ENCODE peak calls at places on chromosome 19, in nine cellular contexts. I is neural progenitor cell, P is fibroblast of lung, Q is astrocyte, E is IMR-90, W is HCT116, S is MM.1S, C is mesendoderm, N is kidney. R is an unnamed sample. For H3K4me1, the result is how much of the 10 kb centered on the place peaks cover.

GRCh38 chr19:54188224-54188871 is 1.0 kb downstream of the MBOAT7 start:
- DNase-seq in I (peak), P (no peak), Q (peak), E (peak), W (no peak), S (no peak), C (peak), N (peak), R (peak)

GRCh38 chr19:21202865-21203494 is 61.1 kb downstream of the ZNF431 start:
- DNase-seq in I (peak), P (peak), Q (peak), E (peak), W (peak), S (peak), C (peak), N (no peak), R (peak)

GRCh38 chr19:4521170-4521887 is 3.0 kb upstream of the PLIN4 start:
- DNase-seq in I (no peak), P (no peak), Q (no peak), E (no peak), W (no peak), S (no peak), C (no peak), N (no peak), R (no peak)

GRCh38 chr19:33496496-33496895 is 25.1 kb downstream of the PEPD start:
- DNase-seq in I (no peak), P (no peak), Q (no peak), E (no peak), W (no peak), S (no peak), C (no peak), N (peak), R (no peak)

GRCh38 chr19:29639086-29639485 is 26.2 kb upstream of the PLEKHF1 start:
- DNase-seq in I (no peak), P (no peak), Q (no peak), E (no peak), W (no peak), S (no peak), C (no peak), N (no peak), R (no peak)

GRCh38 chr19:35882074-35882832 is 13.9 kb downstream of the APLP1 start:
- DNase-seq in I (peak), P (peak), Q (peak), E (peak), W (peak), S (peak), C (peak), N (no peak), R (peak)

GRCh38 chr19:8079988-8080387 is 27.4 kb downstream of the CCL25 start:
- DNase-seq in I (no peak), P (no peak), Q (no peak), E (no peak), W (no peak), S (no peak), C (no peak), N (peak), R (no peak)

GRCh38 chr19:46009530-46010510 is 13.0 kb downstream of the PGLYRP1 start:
- DNase-seq in I (peak), P (peak), Q (peak), E (peak), W (peak), S (peak), C (peak), N (peak), R (peak)

GRCh38 chr19:42253245-42254082 is 1.5 kb downstream of the ERF start:
- DNase-seq in I (peak), P (peak), Q (no peak), E (peak), W (no peak), S (peak), C (peak), N (peak), R (peak)

GRCh38 chr19:53896682-53897081 is 12.4 kb upstream of the CACNG7 start:
- DNase-seq in I (peak), P (no peak), Q (no peak), E (no peak), W (no peak), S (no peak), C (no peak), N (peak), R (no peak)

GRCh38 chr19:46990998-46991676 is 28.5 kb upstream of the NPAS1 start:
- DNase-seq in I (peak), P (peak), Q (peak), E (peak), W (peak), S (peak), C (peak), N (peak), R (peak)

GRCh38 chr19:42032428-42032827 is 37.6 kb downstream of the GRIK5 start:
- DNase-seq in I (no peak), P (peak), Q (no peak), E (no peak), W (no peak), S (no peak), C (peak), N (no peak), R (no peak)

GRCh38 chr19:5623397-5624153 is 692 bp downstream of the SAFB start:
- DNase-seq in I (peak), P (no peak), Q (no peak), E (no peak), W (no peak), S (peak), C (no peak), N (no peak), R (no peak)

GRCh38 chr19:8665468-8666213 is 33.0 kb downstream of the ACTL9 start:
- DNase-seq in I (no peak), P (no peak), Q (no peak), E (no peak), W (no peak), S (peak), C (no peak), N (no peak), R (no peak)

GRCh38 chr19:5340637-5341447 is at the start of gene PTPRS:
- DNase-seq in I (peak), P (peak), Q (peak), E (peak), W (peak), S (no peak), C (peak), N (peak), R (peak)

GRCh38 chr19:10936661-10937084 is 8.1 kb downstream of the TIMM29 start:
- DNase-seq in I (peak), P (peak), Q (peak), E (peak), W (peak), S (peak), C (peak), N (no peak), R (peak)

GRCh38 chr19:46448601-46449000 is 19.9 kb upstream of the PNMA8C start:
- DNase-seq in I (no peak), P (no peak), Q (no peak), E (no peak), W (no peak), S (no peak), C (no peak), N (no peak), R (no peak)

GRCh38 chr19:14369399-14370168 is 11.7 kb upstream of the ADGRE5 start:
- DNase-seq in I (no peak), P (peak), Q (peak), E (peak), W (no peak), S (no peak), C (no peak), N (peak), R (peak)

GRCh38 chr19:44113784-44114390 is 688 bp downstream of the ZNF225 start:
- DNase-seq in I (peak), P (no peak), Q (no peak), E (peak), W (no peak), S (no peak), C (peak), N (peak), R (no peak)

GRCh38 chr19:33903489-33903850 is 106.8 kb downstream of the KCTD15 start:
- DNase-seq in I (no peak), P (no peak), Q (no peak), E (no peak), W (no peak), S (no peak), C (no peak), N (no peak), R (no peak)

GRCh38 chr19:38265213-38265861 is 964 bp downstream of the SPINT2 start:
- DNase-seq in I (no peak), P (no peak), Q (no peak), E (no peak), W (no peak), S (no peak), C (peak), N (peak), R (no peak)

GRCh38 chr19:38263696-38264485 is 482 bp upstream of the SPINT2 start:
- DNase-seq in I (no peak), P (no peak), Q (peak), E (peak), W (peak), S (peak), C (peak), N (peak), R (peak)

GRCh38 chr19:38262585-38263268 is 1.6 kb upstream of the SPINT2 start:
- DNase-seq in I (no peak), P (no peak), Q (no peak), E (no peak), W (no peak), S (no peak), C (peak), N (no peak), R (no peak)

GRCh38 chr19:38266070-38266469 is 1.7 kb downstream of the SPINT2 start:
- DNase-seq in I (no peak), P (no peak), Q (no peak), E (no peak), W (no peak), S (no peak), C (no peak), N (peak), R (no peak)

GRCh38 chr19:38264486-38265212 is at the start of gene SPINT2:
- DNase-seq in I (peak), P (no peak), Q (no peak), E (no peak), W (peak), S (peak), C (peak), N (no peak), R (no peak)
- H3K9ac ChIP-seq in I (peak), P (no peak), Q (peak), E (no peak), W (peak), S (peak), C (peak), N (peak), R (no peak)

GRCh38 chr19:1019616-1019961 is 1.3 kb downstream of the TMEM259 start:
- DNase-seq in I (no peak), P (no peak), Q (no peak), E (no peak), W (no peak), S (no peak), C (no peak), N (peak), R (no peak)

GRCh38 chr19:1017115-1017905 is 3.6 kb downstream of the TMEM259 start:
- DNase-seq in I (no peak), P (no peak), Q (no peak), E (no peak), W (no peak), S (peak), C (no peak), N (peak), R (no peak)

GRCh38 chr19:1017906-1018305 is 3.0 kb downstream of the TMEM259 start:
- DNase-seq in I (no peak), P (no peak), Q (no peak), E (no peak), W (no peak), S (no peak), C (no peak), N (no peak), R (no peak)

GRCh38 chr19:1018932-1019615 is 1.8 kb downstream of the TMEM259 start:
- DNase-seq in I (no peak), P (no peak), Q (no peak), E (no peak), W (no peak), S (peak), C (no peak), N (no peak), R (no peak)

GRCh38 chr19:1018393-1018792 is 2.5 kb downstream of the TMEM259 start:
- DNase-seq in I (no peak), P (no peak), Q (no peak), E (no peak), W (no peak), S (no peak), C (no peak), N (no peak), R (no peak)
- H3K4me3 ChIP-seq in I (no peak), P (no peak), Q (no peak), E (no peak), W (no peak), S (no peak), C (no peak), N (no peak), R (peak)

DNA sequence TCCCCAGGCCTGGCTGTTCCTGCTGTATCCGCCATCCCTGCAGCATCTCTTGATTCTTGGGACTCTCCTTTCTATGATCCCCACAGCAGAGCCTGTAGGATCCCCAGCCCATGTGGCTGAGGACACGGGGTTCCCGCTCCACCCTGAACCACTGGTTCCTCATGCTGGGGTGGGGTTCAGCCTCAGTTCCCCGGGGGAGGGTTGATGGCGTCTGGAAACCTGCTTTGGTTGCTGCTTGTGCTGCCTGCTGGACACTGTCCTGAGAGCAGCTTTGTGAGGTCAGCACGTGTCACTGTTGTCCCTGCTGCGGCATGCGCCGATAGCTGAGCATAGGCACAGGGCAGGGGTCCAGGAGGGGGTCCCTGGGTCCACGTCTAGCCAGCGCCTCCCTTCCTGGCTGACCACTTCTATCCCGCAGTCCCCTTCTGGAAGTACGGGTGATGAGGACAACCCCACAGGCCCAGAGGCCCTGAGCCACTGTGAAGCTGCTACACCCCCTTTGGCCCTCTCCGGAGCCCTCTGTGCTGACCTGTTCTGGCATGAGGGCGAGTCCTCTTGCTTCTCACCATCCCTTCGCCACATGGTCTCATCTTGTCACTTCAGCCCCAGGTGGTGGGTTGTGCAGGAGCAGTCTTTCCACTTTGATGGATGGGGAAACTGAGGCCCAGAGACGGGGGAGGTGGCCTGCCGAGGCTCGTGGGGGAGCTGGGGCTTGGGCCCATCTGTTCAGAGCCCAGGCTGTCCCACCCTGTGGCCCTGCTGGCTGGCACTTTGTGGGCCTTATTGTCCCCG is 5.5 kb downstream of the EPN1 start:
- DNase-seq in I (no peak), P (no peak), Q (no peak), E (no peak), W (no peak), S (no peak), C (no peak), N (peak), R (no peak)
- H3K4me1 ChIP-seq in I (under half), P (under half), Q (under half), E (under half), W (under half), S (under half), C (under half), N (half or more), R (under half)

DNA sequence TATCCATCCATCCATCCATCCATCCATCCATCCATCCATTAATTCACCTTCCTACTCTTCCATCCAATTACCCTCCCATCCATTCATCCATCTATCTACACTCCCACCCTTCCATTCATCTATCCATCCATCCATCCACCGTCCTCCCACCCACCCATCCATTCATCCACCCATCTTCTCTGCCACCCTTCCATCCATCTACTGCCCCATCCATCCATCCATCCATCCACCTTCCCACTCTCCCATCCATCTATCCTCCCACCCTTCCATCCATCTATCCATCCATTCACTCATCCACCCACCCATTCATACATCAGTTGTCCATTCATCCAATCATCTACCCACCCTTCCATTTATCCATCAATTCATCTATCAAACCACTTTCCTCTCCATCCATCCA is 54.3 kb downstream of the NWD1 start:
- DNase-seq in I (no peak), P (no peak), Q (no peak), E (no peak), W (no peak), S (no peak), C (no peak), N (no peak), R (no peak)
- H3K9ac ChIP-seq in I (no peak), P (no peak), Q (no peak), E (no peak), W (no peak), S (no peak), C (no peak), N (no peak), R (no peak)

GRCh38 chr19:50666346-50667176 is 17.3 kb downstream of the C19orf81 start:
- DNase-seq in I (no peak), P (no peak), Q (no peak), E (no peak), W (no peak), S (no peak), C (no peak), N (peak), R (no peak)
- H3K4me3 ChIP-seq in I (no peak), P (no peak), Q (no peak), E (no peak), W (no peak), S (peak), C (no peak), N (no peak), R (no peak)

GRCh38 chr19:50328257-50329145 is 676 bp downstream of the KCNC3 start:
- DNase-seq in I (peak), P (no peak), Q (no peak), E (no peak), W (no peak), S (no peak), C (peak), N (no peak), R (peak)

GRCh38 chr19:50327461-50328256 is 1.5 kb downstream of the KCNC3 start:
- DNase-seq in I (no peak), P (no peak), Q (no peak), E (no peak), W (no peak), S (no peak), C (no peak), N (no peak), R (no peak)

GRCh38 chr19:50325310-50326100 is 3.7 kb downstream of the KCNC3 start:
- DNase-seq in I (peak), P (peak), Q (no peak), E (peak), W (peak), S (peak), C (peak), N (peak), R (peak)

GRCh38 chr19:50326101-50326664 is 3.0 kb downstream of the KCNC3 start:
- DNase-seq in I (no peak), P (no peak), Q (no peak), E (no peak), W (no peak), S (no peak), C (no peak), N (no peak), R (no peak)

GRCh38 chr19:50327013-50327412 is 2.2 kb downstream of the KCNC3 start:
- DNase-seq in I (no peak), P (no peak), Q (no peak), E (no peak), W (no peak), S (no peak), C (no peak), N (no peak), R (no peak)
- H3K4me1 ChIP-seq in I (under half), P (under half), Q (under half), E (under half), W (under half), S (under half), C (under half), N (under half), R (under half)